ENCODE peak calls at places on chromosomes 2 and 18, in five cellular contexts. Q is NCI-H1694 treated with DMSO at 0.1 percent for 48 hours, P is cardiac muscle cell, E is astrocyte of the spinal cord, V is HTR-8/SVneo. J is an unnamed sample.

GRCh38 chr2:144629937-144630336 is 110.0 kb upstream of the ZEB2 start:
- DNase-seq in Q (no peak), P (no peak), E (no peak), V (no peak), J (no peak)

GRCh38 chr2:155310589-155310988 is 612.1 kb downstream of the KCNJ3 start:
- DNase-seq in Q (peak; percentile 68), P (peak; percentile 47), E (peak; percentile 46), V (peak; percentile 1), J (peak; percentile 31)

GRCh38 chr2:241842620-241843211 is 16.0 kb downstream of the PDCD1 start:
- DNase-seq in Q (no peak), P (no peak), E (no peak), V (no peak), J (peak; percentile 10)

GRCh38 chr18:62131305-62131909 is 55.4 kb downstream of the PIGN start:
- DNase-seq in Q (peak; percentile 40), P (peak; percentile 75), E (peak; percentile 65), V (peak; percentile 12), J (peak; percentile 79)

GRCh38 chr2:1698188-1698945 is 45.9 kb downstream of the PXDN start:
- DNase-seq in Q (no peak), P (peak; percentile 89), E (no peak), V (no peak), J (no peak)

GRCh38 chr2:183232161-183232865 is 108.1 kb downstream of the NUP35 start:
- DNase-seq in Q (no peak), P (no peak), E (no peak), V (no peak), J (no peak)

GRCh38 chr18:24118750-24119577 is 19.9 kb upstream of the CABYR start:
- DNase-seq in Q (peak; percentile 59), P (peak; percentile 81), E (peak; percentile 75), V (peak; percentile 43), J (peak; percentile 86)

GRCh38 chr2:64276417-64277095 is 132.3 kb upstream of the PELI1 start:
- DNase-seq in Q (no peak), P (no peak), E (no peak), V (peak; percentile 59), J (no peak)

GRCh38 chr18:71322201-71322600 is 1033.4 kb downstream of the SOCS6 start:
- DNase-seq in Q (no peak), P (no peak), E (no peak), V (no peak), J (no peak)

GRCh38 chr18:79447703-79448367 is 52.1 kb downstream of the NFATC1 start:
- DNase-seq in Q (no peak), P (no peak), E (peak; percentile 27), V (no peak), J (no peak)

GRCh38 chr2:12183032-12183431 is 436.6 kb downstream of the LPIN1 start:
- DNase-seq in Q (no peak), P (no peak), E (no peak), V (no peak), J (no peak)

GRCh38 chr2:150060341-150060740 is 427.1 kb downstream of the RND3 start:
- DNase-seq in Q (peak; percentile 52), P (no peak), E (no peak), V (no peak), J (peak; percentile 73)

GRCh38 chr2:199441759-199442158 is 16.0 kb downstream of the SATB2 start:
- DNase-seq in Q (no peak), P (no peak), E (no peak), V (no peak), J (no peak)

GRCh38 chr2:8307779-8308178 is 374.1 kb upstream of the ID2 start:
- DNase-seq in Q (no peak), P (no peak), E (peak; percentile 1), V (no peak), J (no peak)

GRCh38 chr2:219060821-219061791 is at the start of gene IHH:
- DNase-seq in Q (no peak), P (peak; percentile 17), E (no peak), V (no peak), J (peak; percentile 24)

GRCh38 chr2:26591619-26592505 is 49.3 kb downstream of the CIB4 start:
- DNase-seq in Q (no peak), P (no peak), E (no peak), V (no peak), J (no peak)

GRCh38 chr18:45887585-45887984 is 62.1 kb downstream of the SIGLEC15 start:
- DNase-seq in Q (no peak), P (no peak), E (no peak), V (no peak), J (no peak)

GRCh38 chr18:75256376-75256775 is 45.8 kb downstream of the TSHZ1 start:
- DNase-seq in Q (no peak), P (no peak), E (no peak), V (no peak), J (no peak)

GRCh38 chr2:67879586-67880290 is 183.1 kb downstream of the C1D start:
- DNase-seq in Q (no peak), P (no peak), E (peak; percentile 76), V (peak; percentile 33), J (peak; percentile 57)

GRCh38 chr2:46481541-46482193 is 2.3 kb downstream of the TMEM247 start:
- DNase-seq in Q (no peak), P (no peak), E (peak; percentile 81), V (peak; percentile 86), J (peak; percentile 96)

GRCh38 chr18:9404565-9405060 is 70.0 kb downstream of the TWSG1 start:
- DNase-seq in Q (no peak), P (no peak), E (no peak), V (peak; percentile 36), J (peak; percentile 75)

GRCh38 chr2:64017811-64018714 is 1.2 kb downstream of the VPS54 start:
- DNase-seq in Q (peak; percentile 60), P (peak; percentile 58), E (peak; percentile 57), V (peak; percentile 30), J (peak; percentile 39)

GRCh38 chr2:215407596-215408264 is 28.1 kb downstream of the FN1 start:
- DNase-seq in Q (no peak), P (no peak), E (no peak), V (no peak), J (no peak)

GRCh38 chr2:9885036-9885684 is 41.9 kb downstream of the TAF1B start:
- DNase-seq in Q (no peak), P (no peak), E (peak; percentile 40), V (no peak), J (peak; percentile 11)

GRCh38 chr18:12394428-12394827 is 13.3 kb upstream of the PRELID3A start:
- DNase-seq in Q (no peak), P (peak; percentile 19), E (no peak), V (no peak), J (peak; percentile 40)

GRCh38 chr2:50564781-50565180 is 467.2 kb downstream of the NRXN1 start:
- DNase-seq in Q (peak; percentile 77), P (no peak), E (no peak), V (no peak), J (no peak)

GRCh38 chr2:127175406-127175805 is 44.7 kb downstream of the CYP27C1 start:
- DNase-seq in Q (no peak), P (no peak), E (no peak), V (no peak), J (no peak)

GRCh38 chr2:7730449-7730848 is 813.2 kb downstream of the RNF144A start:
- DNase-seq in Q (no peak), P (no peak), E (no peak), V (no peak), J (no peak)

GRCh38 chr2:222582931-222583330 is 73.0 kb downstream of the FARSB start:
- DNase-seq in Q (peak; percentile 9), P (no peak), E (no peak), V (no peak), J (peak; percentile 23)